ENCODE peak calls at places on chromosomes 7 and 10, in six cellular contexts. M is SJSA1, Q is HCT116, N is fibroblast of lung, W is cardiac muscle cell, X is tibial artery. P is an unnamed sample. For H3K4me1, the result is how much of the 10 kb centered on the place peaks cover.

GRCh38 chr10:72315611-72316385 is 38.9 kb downstream of the DNAJB12 start:
- DNase-seq in M (no peak), Q (no peak), N (peak), W (no peak), X (peak), P (peak)

GRCh38 chr7:21640150-21640549 is 97.3 kb downstream of the DNAH11 start:
- DNase-seq in M (no peak), Q (no peak), N (no peak), W (no peak), X (no peak), P (no peak)

GRCh38 chr7:19177269-19177668 is 32.0 kb upstream of the FERD3L start:
- DNase-seq in M (peak), Q (no peak), N (peak), W (peak), X (no peak), P (no peak)

GRCh38 chr7:29370531-29371314 is 176.1 kb downstream of the CHN2 start:
- DNase-seq in M (peak), Q (peak), N (peak), W (peak), X (peak), P (no peak)

GRCh38 chr7:99860281-99861127 is 16.3 kb downstream of the OR2AE1 start:
- DNase-seq in M (no peak), Q (no peak), N (peak), W (no peak), X (peak), P (no peak)

GRCh38 chr7:150787321-150788281 is 12.6 kb downstream of the TMEM176B start:
- DNase-seq in M (no peak), Q (no peak), N (no peak), W (peak), X (peak), P (no peak)

GRCh38 chr7:22990588-22990949 is 23.4 kb downstream of the HYCC1 start:
- DNase-seq in M (peak), Q (no peak), N (peak), W (no peak), X (no peak), P (no peak)

GRCh38 chr10:123149568-123150228 is 1.8 kb downstream of the HMX2 start:
- DNase-seq in M (no peak), Q (no peak), N (peak), W (peak), X (no peak), P (peak)

GRCh38 chr7:21352540-21353387 is 75.1 kb upstream of the SP4 start:
- DNase-seq in M (no peak), Q (no peak), N (no peak), W (no peak), X (no peak), P (no peak)

GRCh38 chr7:139205843-139206242 is 25.2 kb upstream of the UBN2 start:
- DNase-seq in M (no peak), Q (no peak), N (no peak), W (no peak), X (no peak), P (no peak)

GRCh38 chr7:21945374-21946227 is at the start of gene CDCA7L:
- DNase-seq in M (peak), Q (peak), N (peak), W (peak), X (peak), P (peak)

GRCh38 chr10:70903262-70903921 is 15.0 kb upstream of the PCBD1 start:
- DNase-seq in M (peak), Q (no peak), N (peak), W (peak), X (peak), P (no peak)

GRCh38 chr10:34916368-34916767 is 101.3 kb upstream of the PARD3 start:
- DNase-seq in M (peak), Q (no peak), N (peak), W (no peak), X (no peak), P (no peak)

GRCh38 chr7:73519867-73520672 is 2.0 kb downstream of the BAZ1B start:
- DNase-seq in M (peak), Q (no peak), N (peak), W (peak), X (no peak), P (no peak)

GRCh38 chr10:130543787-130544186 is 407.6 kb downstream of the GLRX3 start:
- DNase-seq in M (no peak), Q (no peak), N (no peak), W (no peak), X (no peak), P (no peak)

GRCh38 chr7:42914009-42914725 is 2.3 kb upstream of the C7orf25 start:
- DNase-seq in M (peak), Q (no peak), N (peak), W (no peak), X (no peak), P (no peak)

GRCh38 chr10:105793071-105793470 is 1152.0 kb downstream of the SORCS3 start:
- DNase-seq in M (no peak), Q (no peak), N (no peak), W (no peak), X (no peak), P (no peak)

GRCh38 chr7:113936535-113936934 is 17.7 kb upstream of the PPP1R3A start:
- DNase-seq in M (no peak), Q (no peak), N (no peak), W (no peak), X (no peak), P (no peak)

GRCh38 chr7:130263130-130263529 is 3.5 kb upstream of the CPA2 start:
- DNase-seq in M (no peak), Q (no peak), N (no peak), W (no peak), X (no peak), P (no peak)

GRCh38 chr7:80790877-80791276 is 128.0 kb downstream of the SEMA3C start:
- DNase-seq in M (no peak), Q (no peak), N (no peak), W (peak), X (no peak), P (no peak)

GRCh38 chr10:1102392-1102791 is 46.2 kb downstream of the WDR37 start:
- DNase-seq in M (no peak), Q (no peak), N (peak), W (no peak), X (no peak), P (no peak)

GRCh38 chr7:95209778-95210177 is 114.6 kb downstream of the PON1 start:
- DNase-seq in M (no peak), Q (no peak), N (peak), W (no peak), X (no peak), P (no peak)

GRCh38 chr7:44287488-44288380 is 37.7 kb downstream of the CAMK2B start:
- DNase-seq in M (no peak), Q (no peak), N (no peak), W (no peak), X (peak), P (peak)

DNA sequence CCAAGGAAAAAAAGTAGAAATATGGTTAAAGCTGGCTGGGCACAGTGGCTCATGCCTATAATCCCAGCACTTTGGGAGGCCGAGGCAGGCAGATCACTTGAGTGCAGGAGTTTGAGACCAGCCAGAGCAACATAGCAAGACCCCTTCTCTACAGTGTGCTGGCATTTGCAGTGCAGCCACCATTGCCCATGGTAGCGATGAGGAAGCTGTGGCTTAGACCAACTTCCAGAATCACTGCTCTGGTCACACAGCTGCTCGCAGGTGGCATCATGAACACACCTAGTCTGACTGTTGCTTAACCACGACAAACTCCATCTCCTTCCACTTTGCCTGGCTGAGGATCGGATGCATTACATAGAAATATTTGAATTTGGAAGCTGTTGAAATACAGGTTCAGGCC is 137.1 kb downstream of the CUX1 start:
- DNase-seq in M (no peak), Q (no peak), N (no peak), W (no peak), X (no peak), P (no peak)
- H3K4me1 ChIP-seq in M (under half), Q (half or more), N (under half), W (under half), X (under half), P (under half)

DNA sequence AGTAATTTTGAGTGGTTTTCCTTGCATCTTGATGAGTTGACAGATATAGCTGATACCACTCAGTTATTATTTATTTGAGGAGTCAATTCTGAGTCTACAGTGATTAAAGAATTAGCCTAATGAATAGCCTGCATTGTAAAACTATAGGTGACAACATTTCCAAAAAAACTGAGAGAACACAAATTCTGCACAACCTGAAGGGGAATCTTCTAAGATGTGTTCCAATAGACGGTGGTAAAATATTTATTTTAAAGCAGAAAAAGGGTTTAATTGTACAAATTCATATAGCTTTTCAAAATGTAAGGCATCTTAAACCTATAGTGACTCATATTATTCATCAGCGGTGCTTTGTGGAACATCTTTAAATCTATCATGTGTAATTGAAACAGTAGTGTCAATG is 200.4 kb downstream of the RNLS start:
- DNase-seq in M (no peak), Q (no peak), N (no peak), W (no peak), X (no peak), P (no peak)
- H3K4me1 ChIP-seq in M (under half), Q (under half), N (under half), W (under half), X (under half), P (under half)

DNA sequence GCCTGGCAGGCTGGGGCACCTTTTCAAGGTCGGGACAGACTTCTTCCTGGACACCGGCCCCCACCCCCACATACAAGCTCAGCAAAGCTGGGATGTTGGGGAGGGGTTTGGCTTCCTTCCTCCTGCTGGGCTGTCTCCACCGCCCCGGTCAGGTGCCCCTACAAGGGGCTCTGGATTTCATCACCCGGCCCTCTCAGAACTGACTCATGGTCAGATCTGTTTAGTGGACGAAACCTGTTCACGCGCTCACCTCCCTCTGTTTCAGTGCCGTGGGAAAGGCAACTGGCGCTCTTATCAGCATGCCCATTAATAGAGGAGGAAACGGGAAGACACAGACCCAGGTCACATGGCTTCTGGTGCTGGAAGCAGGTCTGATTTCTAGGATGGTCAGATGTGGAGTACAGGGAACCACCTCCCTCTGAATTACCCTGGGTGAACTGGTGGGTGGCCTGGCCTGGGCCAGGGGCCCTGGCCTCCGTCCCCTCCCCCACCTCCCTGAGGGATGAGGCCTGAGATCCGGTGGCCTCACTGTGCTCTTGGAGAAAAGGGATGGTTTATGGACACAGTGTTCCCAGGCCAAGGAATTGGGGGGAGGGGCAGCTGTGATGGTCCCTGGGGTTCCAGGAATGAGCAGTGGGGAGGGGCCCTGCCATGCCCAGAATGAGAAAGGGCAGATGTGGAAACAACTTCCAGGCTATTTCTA is 123.8 kb upstream of the PPIF start:
- DNase-seq in M (no peak), Q (no peak), N (peak), W (peak), X (peak), P (peak)
- H3K4me1 ChIP-seq in M (under half), Q (under half), N (under half), W (half or more), X (under half), P (half or more)

GRCh38 chr7:131363719-131364118 is 36.0 kb downstream of the MKLN1 start:
- DNase-seq in M (peak), Q (no peak), N (no peak), W (no peak), X (no peak), P (no peak)
- H3K4me1 ChIP-seq in M (under half), Q (under half), N (under half), W (under half), X (under half), P (under half)

GRCh38 chr7:2316578-2316977 is 2.3 kb upstream of the SNX8 start:
- DNase-seq in M (no peak), Q (no peak), N (no peak), W (no peak), X (no peak), P (no peak)

GRCh38 chr7:2315787-2316186 is 1.5 kb upstream of the SNX8 start:
- DNase-seq in M (no peak), Q (no peak), N (no peak), W (no peak), X (no peak), P (no peak)

GRCh38 chr7:2312272-2312929 is 1.8 kb downstream of the SNX8 start:
- DNase-seq in M (no peak), Q (no peak), N (no peak), W (no peak), X (no peak), P (no peak)

GRCh38 chr7:2314209-2314955 is at the start of gene SNX8:
- DNase-seq in M (peak), Q (peak), N (peak), W (peak), X (peak), P (peak)

GRCh38 chr7:2313450-2314208 is 612 bp downstream of the SNX8 start:
- DNase-seq in M (peak), Q (no peak), N (no peak), W (no peak), X (peak), P (no peak)
- H3K4me1 ChIP-seq in M (under half), Q (under half), N (under half), W (under half), X (under half), P (under half)

P was measured in upper lobe of right lung.